ENCODE peak calls at places on chromosomes 3 and 15, in ten cellular contexts. M is cardiac muscle cell; P is CD4-positive, alpha-beta memory T cell; L is lower lobe of right lung; Y is ascending aorta; J is breast epithelium; E is mesenchymal stem cell; W is GM06990; V is right atrium auricular region; X is fibroblast of lung. Z is an unnamed sample.
A peak's percentile ranks its signal among the peaks of the same experiment; 100 is the strongest.

GRCh38 chr3:17913349-17913748 is 170.9 kb upstream of the TBC1D5 start:
- DNase-seq in P (no peak), V (no peak), J (no peak), W (no peak), M (no peak), L (no peak), Y (no peak), X (no peak), E (no peak), Z (no peak)

GRCh38 chr3:117104792-117105191 is 395.2 kb downstream of the TUSC7 start:
- DNase-seq in E (no peak), Y (no peak), X (peak; percentile 29), W (no peak), L (no peak), P (no peak), V (no peak), M (no peak), J (no peak), Z (no peak)

GRCh38 chr3:37952564-37952963 is 38.0 kb upstream of the VILL start:
- DNase-seq in E (peak; percentile 68), Y (no peak), L (no peak), J (no peak), X (peak; percentile 85), M (no peak), P (no peak), V (no peak), W (no peak), Z (no peak)

GRCh38 chr3:133927543-133928066 is 31.9 kb upstream of the RAB6B start:
- DNase-seq in P (peak; percentile 76), L (peak; percentile 71), M (peak; percentile 69), X (peak; percentile 21), V (no peak), Y (no peak), W (peak; percentile 73), E (peak; percentile 42), J (no peak), Z (peak; percentile 84)

GRCh38 chr3:117131259-117131658 is 421.7 kb downstream of the TUSC7 start:
- DNase-seq in E (no peak), P (no peak), X (no peak), M (no peak), W (no peak), L (peak; percentile 71), Y (no peak), J (no peak), V (no peak), Z (peak; percentile 77)

GRCh38 chr3:77320514-77320913 is 280.6 kb downstream of the ROBO2 start:
- DNase-seq in E (peak; percentile 60), L (no peak), W (no peak), X (peak; percentile 40), V (no peak), M (peak; percentile 57), P (no peak), Y (no peak), J (no peak), Z (no peak)

GRCh38 chr3:42507252-42507651 is 4.8 kb downstream of the VIPR1 start:
- DNase-seq in V (no peak), X (no peak), L (peak; percentile 59), P (no peak), J (peak; percentile 76), Y (no peak), E (no peak), M (no peak), W (no peak), Z (peak; percentile 63)

GRCh38 chr3:177055557-177056290 is 141.6 kb downstream of the TBL1XR1 start:
- DNase-seq in P (no peak), M (no peak), J (no peak), L (no peak), E (no peak), X (no peak), W (no peak), V (no peak), Y (no peak), Z (no peak)

GRCh38 chr15:90911906-90912769 is 9.0 kb downstream of the MAN2A2 start:
- DNase-seq in W (no peak), Y (no peak), M (no peak), V (no peak), L (peak; percentile 45), E (no peak), J (no peak), P (no peak), X (no peak), Z (peak; percentile 63)

GRCh38 chr15:90911302-90911623 is 8.2 kb downstream of the MAN2A2 start:
- DNase-seq in V (no peak), M (no peak), X (no peak), L (peak; percentile 34), J (no peak), Y (no peak), E (no peak), W (no peak), P (no peak), Z (no peak)

GRCh38 chr15:90912770-90913075 is 9.6 kb downstream of the MAN2A2 start:
- DNase-seq in Y (no peak), V (no peak), L (peak; percentile 14), E (no peak), J (no peak), X (no peak), P (no peak), M (no peak), W (no peak), Z (no peak)

GRCh38 chr15:90909976-90910375 is 6.9 kb downstream of the MAN2A2 start:
- DNase-seq in L (no peak), J (no peak), V (no peak), Y (no peak), M (no peak), X (no peak), E (no peak), P (no peak), W (no peak), Z (no peak)

DNA sequence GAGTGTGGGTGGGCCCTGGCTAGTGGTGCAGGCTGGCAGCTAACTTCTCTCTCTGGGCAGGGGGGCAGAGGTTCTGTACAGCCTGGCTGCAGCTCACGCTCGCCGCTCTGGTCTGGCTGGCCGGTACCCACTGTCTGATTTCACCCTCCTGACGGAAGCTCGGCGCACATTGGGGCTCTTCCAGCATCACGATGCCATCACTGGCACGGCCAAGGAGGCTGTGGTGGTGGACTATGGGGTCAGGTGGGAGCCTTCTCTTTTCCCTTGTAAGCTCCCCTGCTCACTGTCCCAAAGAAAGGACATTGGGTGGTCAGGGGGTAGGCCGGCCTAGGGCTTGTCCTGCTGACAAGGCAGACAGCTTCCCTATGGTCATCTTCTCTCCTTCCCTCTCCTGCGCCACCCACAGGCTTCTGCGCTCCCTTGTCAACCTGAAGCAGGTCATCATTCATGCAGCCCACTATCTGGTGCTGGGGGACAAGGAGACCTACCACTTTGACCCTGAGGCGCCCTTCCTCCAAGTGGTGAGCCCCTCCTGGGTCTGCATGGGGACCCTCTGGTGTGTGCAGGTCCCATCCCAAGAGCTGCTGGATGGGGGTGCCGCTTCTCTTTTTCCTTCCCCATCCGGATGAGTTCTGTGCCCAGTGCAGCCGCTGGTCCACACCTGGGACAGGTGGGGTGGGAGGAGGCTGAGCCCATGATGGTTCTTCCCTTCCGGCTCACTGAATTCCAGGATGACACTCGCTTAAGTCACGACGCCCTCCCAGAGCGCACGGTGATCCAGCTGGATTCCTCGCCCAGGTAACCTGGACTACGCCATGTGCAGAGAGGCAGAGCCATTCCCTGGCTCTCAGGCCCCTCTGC is 7.6 kb downstream of the MAN2A2 start:
- DNase-seq in M (no peak), L (peak; percentile 33), E (no peak), Y (no peak), X (no peak), P (no peak), W (no peak), V (no peak), J (no peak), Z (no peak)
- H3K36me3 ChIP-seq in M (peaks cover 29% of the 10 kb centered on the region), L (peaks cover 100% of the 10 kb centered on the region), E (peaks cover 79% of the 10 kb centered on the region), Y (peaks cover 87% of the 10 kb centered on the region), X (peaks cover 20% of the 10 kb centered on the region), P (peaks cover 88% of the 10 kb centered on the region), W (peaks cover 72% of the 10 kb centered on the region), V (peaks cover 94% of the 10 kb centered on the region), J (peaks cover 25% of the 10 kb centered on the region), Z (peaks cover 99% of the 10 kb centered on the region)

DNA sequence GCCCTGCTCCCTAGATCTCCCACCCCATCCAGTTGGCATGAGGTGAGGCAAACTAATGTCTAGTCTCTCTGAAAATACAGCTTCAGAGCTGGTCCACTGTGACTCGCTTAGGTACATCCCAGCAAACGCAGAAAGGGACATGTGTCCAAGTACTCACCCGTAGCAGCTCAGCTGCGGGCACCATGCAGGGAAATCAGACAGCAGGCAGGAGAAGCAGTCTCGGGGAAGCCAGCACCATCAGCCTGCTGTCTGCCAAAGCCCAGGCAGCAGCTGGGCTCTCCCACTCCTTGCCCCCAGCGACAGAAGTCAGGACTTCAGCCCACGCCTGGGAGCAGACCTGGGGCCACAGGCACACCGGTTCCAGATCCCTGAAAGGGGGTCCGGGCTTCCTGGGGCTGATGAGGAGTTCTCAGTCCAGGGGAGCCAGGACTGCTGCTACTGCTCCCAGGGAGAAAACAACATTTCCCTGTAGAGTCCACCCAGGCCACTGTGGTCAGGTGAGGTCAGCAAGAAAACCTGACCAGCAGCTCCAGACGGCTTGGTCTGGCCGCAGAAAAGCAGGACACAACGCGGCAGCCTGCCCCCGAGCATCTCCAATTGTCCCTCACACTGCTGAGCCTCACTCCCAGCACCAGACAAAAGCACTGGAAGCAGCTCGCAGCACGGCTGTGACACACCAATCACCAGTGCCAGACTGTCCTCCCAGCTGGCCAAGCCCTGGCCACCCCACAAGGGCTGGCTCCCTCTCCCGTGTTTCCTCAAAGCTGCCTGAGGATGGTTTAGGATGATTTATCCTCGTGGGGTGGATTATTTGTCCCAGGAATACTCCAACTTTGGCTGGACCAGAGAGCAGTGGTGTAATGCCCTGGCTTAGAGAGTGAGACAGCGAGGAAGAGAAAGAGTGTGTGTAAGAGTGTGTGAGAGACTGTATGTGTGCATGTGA is 34.7 kb downstream of the SEMA5B start:
- DNase-seq in V (no peak), J (no peak), W (no peak), X (no peak), P (no peak), M (no peak), L (no peak), E (no peak), Y (no peak), Z (no peak)
- H3K27me3 ChIP-seq in V (no peaks in the 10 kb centered on the region), J (peaks cover 44% of the 10 kb centered on the region), W (peaks cover 3% of the 10 kb centered on the region), X (peaks cover 37% of the 10 kb centered on the region), P (no peaks in the 10 kb centered on the region), M (peaks cover 3% of the 10 kb centered on the region), L (peaks cover 16% of the 10 kb centered on the region), E (peaks cover 100% of the 10 kb centered on the region), Y (peaks cover 3% of the 10 kb centered on the region), Z (peaks cover 7% of the 10 kb centered on the region)

GRCh38 chr3:161224786-161225185 is 3.7 kb downstream of the NMD3 start:
- DNase-seq in E (no peak), M (no peak), V (no peak), P (no peak), X (no peak), J (no peak), L (no peak), W (no peak), Y (no peak), Z (no peak)
- H3K36me3 ChIP-seq in E (peaks cover 49% of the 10 kb centered on the region), M (peaks cover 39% of the 10 kb centered on the region), V (peaks cover 33% of the 10 kb centered on the region), P (peaks cover 24% of the 10 kb centered on the region), X (peaks cover 4% of the 10 kb centered on the region), J (no peaks in the 10 kb centered on the region), L (peaks cover 49% of the 10 kb centered on the region), W (no peaks in the 10 kb centered on the region), Y (peaks cover 31% of the 10 kb centered on the region), Z (peaks cover 44% of the 10 kb centered on the region)

DNA sequence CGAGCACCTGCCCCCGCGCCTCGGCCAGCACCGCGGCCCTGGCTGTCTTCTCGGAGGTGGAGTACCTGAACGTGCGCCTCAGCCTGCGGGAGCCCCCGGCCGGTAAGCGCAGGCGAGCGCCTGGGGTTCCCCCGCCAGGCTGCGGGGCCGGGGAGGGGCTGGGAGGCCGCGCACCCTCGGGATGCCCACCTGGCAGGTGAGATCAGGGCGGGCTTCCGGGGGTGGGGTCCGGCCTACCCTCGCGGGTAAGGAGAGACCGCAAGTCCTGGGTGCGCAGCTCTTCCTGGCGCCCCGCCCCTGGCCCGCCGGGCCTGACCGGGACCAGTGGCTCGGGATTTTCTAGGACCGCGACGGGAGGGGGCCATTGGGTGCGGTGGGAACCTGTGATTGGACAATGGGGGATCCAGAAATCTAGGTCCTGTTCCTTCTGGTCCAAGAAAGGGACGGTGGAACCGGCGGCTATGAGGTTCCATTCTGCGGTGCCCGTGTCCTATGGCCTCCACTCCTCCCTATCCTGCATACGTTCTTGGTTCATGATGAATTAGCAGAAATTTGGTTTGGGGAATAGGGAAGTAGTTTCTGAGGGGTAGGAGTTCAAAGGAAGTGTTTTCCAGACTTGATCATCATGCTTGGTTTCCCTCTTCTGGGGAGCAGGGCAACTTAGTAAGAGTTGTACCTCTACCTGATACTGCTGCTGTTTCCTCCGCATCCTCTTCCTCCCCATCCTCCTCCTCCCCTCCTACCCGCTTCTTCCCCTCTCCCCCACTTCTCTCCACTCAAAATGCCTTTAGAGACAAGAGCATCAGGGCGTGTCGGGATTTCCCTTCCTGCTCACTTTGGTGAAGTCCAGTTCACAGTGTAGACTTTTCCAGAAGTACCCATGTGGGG is 808 bp downstream of the ARRDC4 start:
- DNase-seq in J (peak; percentile 54), E (peak; percentile 20), V (no peak), W (no peak), Y (no peak), P (no peak), L (peak; percentile 76), X (no peak), M (peak; percentile 22), Z (peak; percentile 80)
- H3K27me3 ChIP-seq in J (no peaks in the 10 kb centered on the region), E (no peaks in the 10 kb centered on the region), V (no peaks in the 10 kb centered on the region), W (no peaks in the 10 kb centered on the region), Y (no peaks in the 10 kb centered on the region), P (no peaks in the 10 kb centered on the region), L (no peaks in the 10 kb centered on the region), X (no peaks in the 10 kb centered on the region), M (no peaks in the 10 kb centered on the region), Z (no peaks in the 10 kb centered on the region)

Z was measured in upper lobe of right lung.